ENCODE peak calls at places on chromosomes 6 and 20, in nine cellular contexts. H, Q, T, A, N, S, P, K and L are unnamed samples. For H3K27me3, the result is how much of the 10 kb centered on the place peaks cover.

GRCh38 chr6:4101298-4101697 is 22.4 kb upstream of the FAM217A start:
- DNase-seq in H (no peak), Q (no peak), T (no peak), A (no peak), N (no peak), S (no peak), P (no peak), K (no peak), L (no peak)

GRCh38 chr6:34201455-34202098 is 35.1 kb upstream of the HMGA1 start:
- DNase-seq in H (peak), Q (peak), T (no peak), A (no peak), N (no peak), S (no peak), P (no peak), K (no peak), L (no peak)

GRCh38 chr6:75094614-75095321 is 111.1 kb downstream of the COL12A1 start:
- DNase-seq in H (peak), Q (peak), T (no peak), A (no peak), N (no peak), S (no peak), P (no peak), K (no peak), L (no peak)

GRCh38 chr20:10761232-10761631 is 87.4 kb upstream of the JAG1 start:
- DNase-seq in H (peak), Q (peak), T (no peak), A (no peak), N (no peak), S (no peak), P (no peak), K (no peak), L (no peak)

GRCh38 chr6:116866281-116866871 is 10.7 kb upstream of the RFX6 start:
- DNase-seq in H (no peak), Q (peak), T (no peak), A (no peak), N (no peak), S (no peak), P (no peak), K (no peak), L (no peak)

GRCh38 chr20:50655325-50655880 is 35.9 kb downstream of the RIPOR3 start:
- DNase-seq in H (peak), Q (peak), T (no peak), A (peak), N (no peak), S (no peak), P (peak), K (peak), L (no peak)

GRCh38 chr6:113779656-113780055 is 77.5 kb upstream of the MARCKS start:
- DNase-seq in H (no peak), Q (no peak), T (no peak), A (no peak), N (no peak), S (no peak), P (no peak), K (no peak), L (no peak)

GRCh38 chr6:72580281-72580940 is 41.5 kb upstream of the KCNQ5 start:
- DNase-seq in H (peak), Q (peak), T (no peak), A (no peak), N (no peak), S (no peak), P (no peak), K (no peak), L (no peak)

GRCh38 chr6:24855389-24856245 is 56.9 kb upstream of the ARMH2 start:
- DNase-seq in H (peak), Q (peak), T (no peak), A (peak), N (no peak), S (peak), P (peak), K (no peak), L (peak)

GRCh38 chr6:15344186-15344506 is 98.3 kb downstream of the JARID2 start:
- DNase-seq in H (no peak), Q (no peak), T (no peak), A (no peak), N (no peak), S (no peak), P (no peak), K (no peak), L (no peak)

GRCh38 chr20:2244993-2245392 is 50.8 kb upstream of the TGM3 start:
- DNase-seq in H (no peak), Q (no peak), T (no peak), A (no peak), N (no peak), S (no peak), P (no peak), K (no peak), L (no peak)

GRCh38 chr20:17663486-17663885 is 18.6 kb downstream of the RRBP1 start:
- DNase-seq in H (peak), Q (peak), T (no peak), A (no peak), N (no peak), S (no peak), P (no peak), K (peak), L (no peak)

GRCh38 chr20:57118107-57118769 is 148.2 kb downstream of the BMP7 start:
- DNase-seq in H (no peak), Q (no peak), T (no peak), A (no peak), N (no peak), S (no peak), P (no peak), K (no peak), L (no peak)

GRCh38 chr20:54082100-54082499 is 11.7 kb upstream of the BCAS1 start:
- DNase-seq in H (no peak), Q (no peak), T (no peak), A (no peak), N (no peak), S (no peak), P (no peak), K (no peak), L (no peak)
- H3K27me3 ChIP-seq in H (under half), Q (under half), T (under half), A (under half), N (under half), S (under half), P (under half), K (under half), L (under half)

DNA sequence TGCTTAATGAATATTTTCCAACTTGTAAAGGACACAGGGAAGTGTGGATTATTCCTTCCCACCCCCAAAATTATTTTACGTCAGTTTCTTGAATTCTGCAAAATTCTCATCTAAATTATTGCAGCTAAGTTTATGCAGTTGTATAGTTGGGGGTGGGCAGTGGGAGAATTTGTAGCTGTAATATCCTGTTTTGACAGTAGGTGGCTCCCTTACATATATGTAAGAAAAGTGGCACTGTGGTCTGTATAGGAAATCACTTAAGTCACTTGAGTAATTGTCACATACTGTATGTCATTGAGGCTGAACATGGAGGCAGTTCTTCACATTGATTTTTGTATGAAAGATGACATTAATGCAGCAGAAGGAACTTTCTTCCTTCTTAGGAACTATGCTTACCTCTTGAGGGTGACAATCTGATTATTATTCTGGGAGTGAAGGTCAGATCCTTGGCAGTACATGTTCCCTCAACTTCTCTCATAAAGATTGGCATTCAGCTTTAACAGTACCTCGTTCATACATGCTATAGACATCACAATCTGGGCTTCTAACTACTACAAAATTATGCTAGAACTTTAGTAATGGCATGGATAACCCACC is 14.6 kb upstream of the CFAP206 start:
- DNase-seq in H (peak), Q (peak), T (no peak), A (no peak), N (no peak), S (peak), P (no peak), K (no peak), L (peak)
- TF ChIP-seq CTCF in H (peak), Q (peak), T (peak), A (peak), N (peak), S (peak), P (peak), K (peak), L (peak)

GRCh38 chr6:169160855-169161560 is 92.6 kb downstream of the THBS2 start:
- DNase-seq in H (no peak), Q (no peak), T (peak), A (peak), N (no peak), S (no peak), P (no peak), K (peak), L (peak)

GRCh38 chr6:169162249-169162967 is 91.2 kb downstream of the THBS2 start:
- DNase-seq in H (no peak), Q (no peak), T (peak), A (peak), N (no peak), S (no peak), P (no peak), K (peak), L (no peak)

GRCh38 chr6:169162968-169163903 is 90.4 kb downstream of the THBS2 start:
- DNase-seq in H (peak), Q (peak), T (no peak), A (peak), N (no peak), S (no peak), P (no peak), K (peak), L (no peak)

GRCh38 chr6:169160091-169160854 is 93.4 kb downstream of the THBS2 start:
- DNase-seq in H (no peak), Q (no peak), T (no peak), A (no peak), N (no peak), S (no peak), P (no peak), K (peak), L (no peak)

DNA sequence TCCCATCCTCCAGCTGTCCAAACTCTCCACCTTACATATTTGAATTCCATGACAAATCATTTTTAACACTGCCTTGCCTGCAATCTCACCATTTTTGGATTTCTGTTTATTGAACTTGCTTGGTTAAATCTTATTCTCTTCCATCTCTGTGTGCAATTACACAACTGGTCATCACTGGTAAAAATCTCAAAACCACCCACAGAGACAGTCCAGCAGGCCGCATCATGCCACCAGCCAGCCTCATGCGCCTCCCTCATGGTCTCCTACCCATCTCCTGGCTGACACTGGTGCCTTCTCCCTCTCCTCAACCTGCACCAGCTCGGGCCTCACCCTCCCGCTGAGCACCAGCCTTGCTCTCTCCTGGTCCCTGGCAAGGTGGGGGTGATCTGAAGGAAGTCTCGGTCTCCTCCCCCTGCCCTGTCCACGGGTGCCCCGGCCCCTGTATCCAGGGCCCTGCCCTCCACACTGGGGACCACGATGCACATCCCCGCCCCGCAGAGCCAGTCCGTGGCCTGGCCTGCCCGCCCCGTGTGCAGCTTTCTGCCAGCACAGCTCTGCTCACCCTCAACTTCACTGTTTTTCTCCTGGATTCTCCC is 92.0 kb downstream of the THBS2 start:
- DNase-seq in H (no peak), Q (peak), T (peak), A (no peak), N (no peak), S (no peak), P (no peak), K (peak), L (no peak)
- H3K27me3 ChIP-seq in H (under half), Q (under half), T (under half), A (under half), N (under half), S (under half), P (under half), K (under half), L (under half)

GRCh38 chr6:157222201-157222981 is 100.9 kb downstream of the TMEM242 start:
- DNase-seq in H (no peak), Q (no peak), T (peak), A (no peak), N (no peak), S (no peak), P (no peak), K (peak), L (no peak)

GRCh38 chr6:157220485-157220884 is 102.8 kb downstream of the TMEM242 start:
- DNase-seq in H (no peak), Q (no peak), T (no peak), A (no peak), N (no peak), S (no peak), P (no peak), K (peak), L (no peak)

GRCh38 chr6:157221817-157222175 is 101.5 kb downstream of the TMEM242 start:
- DNase-seq in H (no peak), Q (no peak), T (peak), A (no peak), N (no peak), S (no peak), P (no peak), K (peak), L (no peak)

GRCh38 chr6:157219201-157220200 is 103.8 kb downstream of the TMEM242 start:
- DNase-seq in H (peak), Q (peak), T (peak), A (no peak), N (no peak), S (no peak), P (no peak), K (peak), L (no peak)

DNA sequence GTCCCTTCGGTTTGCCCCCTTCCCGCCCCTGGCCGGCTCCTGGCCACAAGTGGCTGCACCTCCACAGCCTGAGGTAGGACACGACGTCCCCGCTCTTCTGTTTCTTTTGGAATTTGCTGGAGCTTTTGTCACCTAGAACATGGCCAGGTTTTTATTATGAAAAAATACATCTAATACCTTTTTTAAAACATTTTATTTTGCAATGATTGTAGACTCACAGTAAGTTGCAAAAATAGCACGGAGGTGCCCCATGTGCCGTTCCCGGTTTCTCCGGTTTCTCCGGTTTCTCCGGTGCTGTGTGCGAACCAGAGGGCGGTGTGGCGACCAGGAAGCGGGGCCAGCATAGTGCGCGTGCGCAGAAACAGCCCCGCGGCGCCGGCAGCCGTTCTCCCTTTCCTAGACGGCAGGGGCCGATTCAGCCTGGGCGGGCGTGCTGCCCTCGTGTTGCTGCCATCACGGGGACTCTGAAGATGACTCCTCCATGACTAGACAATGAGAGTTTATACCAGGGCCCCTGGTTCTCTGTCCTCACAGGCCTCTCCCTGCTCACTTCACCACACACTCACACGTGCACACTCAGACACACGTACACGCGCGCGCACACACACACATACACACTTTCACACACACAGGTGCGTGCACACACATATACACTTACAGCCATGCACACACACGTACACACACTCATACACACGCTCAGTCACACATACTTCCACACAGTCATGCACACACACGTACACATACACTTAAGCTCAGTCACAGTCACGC is 102.1 kb downstream of the TMEM242 start:
- DNase-seq in H (peak), Q (peak), T (peak), A (peak), N (peak), S (peak), P (peak), K (peak), L (peak)
- TF ChIP-seq CTCF in H (no peak), Q (no peak), T (no peak), A (peak), N (no peak), S (no peak), P (peak), K (peak), L (no peak)

DNA sequence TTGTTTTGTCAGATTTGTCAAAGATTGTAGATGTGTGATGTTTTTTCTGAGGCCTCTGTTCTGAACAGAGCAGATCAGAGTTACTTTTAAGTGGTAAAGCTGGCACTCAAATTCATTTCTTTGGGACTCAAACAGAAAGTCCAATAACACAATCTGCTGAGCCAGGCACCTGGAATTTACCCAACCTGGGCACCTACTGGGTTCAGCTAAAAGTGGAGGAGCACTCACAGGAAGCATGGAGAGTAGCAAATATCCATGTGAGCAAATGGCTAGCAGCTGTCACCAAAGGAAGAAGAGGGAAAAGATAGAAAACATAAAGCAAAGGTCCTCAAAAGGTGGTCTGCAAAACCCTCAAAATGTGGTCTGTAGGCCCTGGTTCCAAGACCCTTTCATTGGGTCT is 116.8 kb downstream of the FIG4 start:
- DNase-seq in H (no peak), Q (no peak), T (no peak), A (no peak), N (no peak), S (no peak), P (no peak), K (no peak), L (no peak)
- H3K27me3 ChIP-seq in H (under half), Q (under half), T (under half), A (under half), N (under half), S (under half), P (under half), K (under half), L (under half)

DNA sequence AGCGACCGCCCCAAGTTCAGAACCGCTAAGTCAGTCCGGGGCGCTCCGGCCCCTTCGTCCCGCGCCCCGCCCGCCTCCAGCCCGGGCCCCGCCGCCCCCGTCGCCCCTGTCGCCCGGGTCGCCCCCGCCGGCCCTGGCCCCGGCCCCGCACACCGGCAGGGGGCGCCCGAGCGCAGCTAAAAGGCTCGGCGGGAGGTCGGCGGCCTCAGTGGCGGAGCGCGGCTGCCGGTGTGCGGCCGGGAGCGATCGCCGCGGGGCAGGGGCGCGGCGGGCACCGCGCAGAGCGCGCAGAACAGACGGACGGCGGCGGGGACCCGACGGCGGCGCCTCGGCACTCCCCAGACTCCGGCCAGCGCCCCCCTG is at the start of gene FNDC1:
- DNase-seq in H (no peak), Q (no peak), T (no peak), A (peak), N (no peak), S (no peak), P (peak), K (no peak), L (no peak)
- TF ChIP-seq CTCF in H (no peak), Q (peak), T (no peak), A (peak), N (no peak), S (no peak), P (no peak), K (peak), L (no peak)

GRCh38 chr6:169794317-169795055 is 43.1 kb downstream of the ERMARD start:
- DNase-seq in H (no peak), Q (no peak), T (no peak), A (no peak), N (no peak), S (no peak), P (no peak), K (peak), L (no peak)

GRCh38 chr6:169792306-169793015 is 41.0 kb downstream of the ERMARD start:
- DNase-seq in H (no peak), Q (no peak), T (no peak), A (no peak), N (no peak), S (no peak), P (no peak), K (peak), L (no peak)

GRCh38 chr6:169791721-169792131 is 40.3 kb downstream of the ERMARD start:
- DNase-seq in H (peak), Q (no peak), T (no peak), A (no peak), N (no peak), S (no peak), P (no peak), K (peak), L (no peak)

GRCh38 chr6:169793408-169793807 is 42.0 kb downstream of the ERMARD start:
- DNase-seq in H (no peak), Q (no peak), T (no peak), A (no peak), N (no peak), S (no peak), P (no peak), K (peak), L (no peak)

DNA sequence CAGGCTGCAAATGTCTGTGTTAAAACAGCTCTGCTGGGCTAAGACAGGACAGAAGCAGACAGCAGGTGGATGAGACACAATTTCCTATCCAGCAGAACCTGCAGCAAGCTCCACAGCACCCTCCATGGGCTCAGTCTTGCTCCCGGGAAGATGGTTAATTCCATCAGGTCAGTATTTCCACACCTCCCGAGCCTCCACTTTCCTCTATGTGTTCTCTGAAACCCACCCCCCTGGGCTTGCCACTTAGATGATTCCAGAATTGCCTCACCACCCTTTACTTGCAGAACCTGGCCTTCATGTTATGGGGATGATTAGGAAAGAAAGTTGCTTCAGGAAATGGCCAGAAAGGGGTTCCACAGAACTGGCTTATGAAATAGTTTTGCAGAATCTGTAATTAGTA is 43.8 kb downstream of the ERMARD start:
- DNase-seq in H (no peak), Q (no peak), T (no peak), A (no peak), N (no peak), S (no peak), P (no peak), K (no peak), L (no peak)
- H3K27me3 ChIP-seq in H (under half), Q (under half), T (under half), A (under half), N (under half), S (under half), P (under half), K (under half), L (under half)